ENCODE peak calls at places on chromosomes 3 and 15, in four cellular contexts. L is A549, R is GM12878, G is H1. U is an unnamed sample.

GRCh38 chr3:47847256-47847655 is 44.3 kb downstream of the DHX30 start:
- DNase-seq in G (peak), L (no peak), R (no peak), U (no peak)

GRCh38 chr3:184952671-184953070 is 140.7 kb downstream of the VPS8 start:
- DNase-seq in L (no peak), R (no peak), G (no peak), U (no peak)

GRCh38 chr3:37734886-37735285 is 126.8 kb upstream of the CTDSPL start:
- DNase-seq in G (peak), L (no peak), R (no peak), U (no peak)

GRCh38 chr15:82159922-82160321 is 102.6 kb downstream of the EFL1 start:
- DNase-seq in L (peak), R (no peak), G (no peak), U (no peak)

GRCh38 chr3:42742688-42743087 is 30.4 kb downstream of the CCDC13 start:
- DNase-seq in L (no peak), G (peak), R (no peak), U (no peak)

GRCh38 chr3:42476225-42477160 is 25.9 kb upstream of the VIPR1 start:
- DNase-seq in L (no peak), G (no peak), R (no peak), U (no peak)

GRCh38 chr3:55164191-55164590 is 236.3 kb upstream of the LRTM1 start:
- DNase-seq in L (no peak), G (no peak), R (no peak), U (no peak)

GRCh38 chr15:41180206-41180789 is 50.3 kb downstream of the EXD1 start:
- DNase-seq in R (no peak), G (no peak), L (no peak), U (no peak)

GRCh38 chr3:190436356-190436755 is 13.3 kb downstream of the TMEM207 start:
- DNase-seq in L (no peak), G (no peak), R (no peak), U (no peak)

GRCh38 chr3:5122741-5123706 is 932 bp downstream of the ARL8B start:
- DNase-seq in L (peak), G (peak), R (no peak), U (peak)

GRCh38 chr3:128178782-128179473 is 25.6 kb downstream of the EEFSEC start:
- DNase-seq in R (no peak), G (no peak), L (no peak), U (peak)

GRCh38 chr3:71478568-71478967 is 105.0 kb downstream of the FOXP1 start:
- DNase-seq in R (no peak), G (no peak), L (no peak), U (no peak)

GRCh38 chr15:66863382-66864085 is 161.5 kb downstream of the SMAD6 start:
- DNase-seq in L (no peak), G (peak), R (no peak), U (no peak)

GRCh38 chr3:73733796-73734195 is 109.1 kb upstream of the PDZRN3 start:
- DNase-seq in L (no peak), G (no peak), R (no peak), U (no peak)

GRCh38 chr3:73729969-73730440 is 105.3 kb upstream of the PDZRN3 start:
- DNase-seq in L (no peak), R (no peak), G (no peak), U (no peak)

GRCh38 chr3:73727117-73727802 is 102.5 kb upstream of the PDZRN3 start:
- DNase-seq in L (no peak), G (peak), R (no peak), U (no peak)

GRCh38 chr3:73723596-73723995 is 98.9 kb upstream of the PDZRN3 start:
- DNase-seq in G (no peak), R (no peak), L (no peak), U (no peak)

GRCh38 chr3:73727854-73728253 is 103.1 kb upstream of the PDZRN3 start:
- DNase-seq in R (no peak), L (no peak), G (no peak), U (no peak)
- TF ChIP-seq HDAC2 in R (no peak), L (no peak), G (no peak), U (no peak)

GRCh38 chr3:167507954-167508353 is 34.1 kb upstream of the SERPINI2 start:
- DNase-seq in R (no peak), G (no peak), L (no peak), U (no peak)
- TF ChIP-seq HDAC2 in R (no peak), G (no peak), L (no peak), U (no peak)

DNA sequence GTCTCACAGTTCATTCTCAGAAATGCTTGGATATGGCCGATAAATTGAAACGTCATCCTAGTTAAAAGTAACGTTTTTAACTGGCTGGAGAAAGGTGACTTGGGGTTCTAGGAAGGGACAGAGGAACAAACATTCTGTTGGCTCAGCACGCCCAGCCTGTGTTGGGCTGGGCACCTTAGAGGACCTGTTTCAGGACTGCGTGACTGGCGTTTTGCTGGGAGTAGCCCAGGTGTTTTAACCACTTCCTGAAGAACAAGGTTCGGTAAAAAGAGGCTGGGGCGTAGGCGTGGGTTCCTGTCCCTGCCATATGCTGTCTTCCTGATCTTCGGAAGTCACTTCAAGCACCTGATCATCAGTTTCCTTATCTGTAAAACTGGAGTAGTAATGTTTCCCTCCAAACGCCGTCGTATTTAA is 1.1 kb upstream of the TLNRD1 start:
- DNase-seq in G (no peak), R (no peak), L (no peak), U (no peak)
- TF ChIP-seq HDAC2 in G (no peak), R (no peak), L (no peak), U (no peak)

GRCh38 chr3:113055201-113055600 is 64.4 kb downstream of the GTPBP8 start:
- DNase-seq in G (no peak), L (no peak), R (no peak), U (no peak)
- TF ChIP-seq HDAC2 in G (no peak), L (no peak), R (no peak), U (no peak)

DNA sequence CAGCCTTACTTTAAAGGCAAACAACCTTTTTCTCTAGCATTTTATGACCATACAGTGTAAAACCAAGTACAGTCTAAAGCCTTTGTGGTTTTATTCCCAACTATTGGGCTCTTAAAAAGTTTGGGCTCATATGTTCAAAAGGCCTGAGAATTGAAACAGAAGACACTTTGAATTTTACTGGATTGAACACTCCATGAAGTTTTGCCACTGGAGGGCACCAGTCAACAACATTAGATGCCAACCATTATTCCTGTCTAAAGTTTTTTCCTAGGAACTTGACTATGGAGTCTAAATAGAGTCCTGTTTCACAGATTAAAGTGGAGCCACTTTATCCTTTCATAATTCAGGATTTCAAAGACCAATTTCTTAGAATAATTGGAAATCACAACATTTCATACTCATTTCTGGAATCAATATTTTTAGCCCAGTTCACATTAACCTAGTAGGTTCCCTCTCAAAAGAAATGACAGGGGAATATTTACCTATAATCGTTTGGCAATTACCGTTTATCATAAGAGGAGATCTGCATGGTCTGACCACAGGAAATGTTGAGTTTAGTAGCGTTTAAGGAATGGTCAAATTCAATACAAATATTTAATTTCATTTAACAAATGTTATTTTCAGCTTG is 244.1 kb upstream of the PDZRN3 start:
- DNase-seq in L (peak), G (peak), R (no peak), U (peak)
- TF ChIP-seq HDAC2 in L (no peak), G (no peak), R (no peak), U (no peak)

DNA sequence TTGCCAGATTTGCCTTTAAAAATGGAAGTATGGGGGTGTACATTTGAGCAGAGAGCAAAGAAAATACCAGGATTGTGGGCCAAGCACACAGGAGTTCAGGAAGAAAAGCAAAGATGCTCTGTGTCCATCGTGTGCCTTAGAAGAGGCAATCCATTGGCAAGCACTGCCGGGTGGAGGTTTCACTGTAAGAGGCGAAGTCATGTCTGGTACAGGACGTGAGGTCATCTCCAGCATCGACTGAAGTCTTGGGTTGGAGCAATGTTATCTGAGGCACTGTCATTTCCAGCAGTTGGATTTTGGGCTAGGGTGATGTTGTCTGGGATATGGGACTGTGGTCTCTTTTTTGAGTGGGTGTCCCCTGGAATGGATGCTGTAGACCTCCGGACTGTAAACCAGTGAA is 4.8 kb upstream of the RGMA start:
- DNase-seq in G (no peak), R (no peak), L (no peak), U (no peak)
- TF ChIP-seq HDAC2 in G (no peak), R (no peak), L (no peak), U (no peak)

DNA sequence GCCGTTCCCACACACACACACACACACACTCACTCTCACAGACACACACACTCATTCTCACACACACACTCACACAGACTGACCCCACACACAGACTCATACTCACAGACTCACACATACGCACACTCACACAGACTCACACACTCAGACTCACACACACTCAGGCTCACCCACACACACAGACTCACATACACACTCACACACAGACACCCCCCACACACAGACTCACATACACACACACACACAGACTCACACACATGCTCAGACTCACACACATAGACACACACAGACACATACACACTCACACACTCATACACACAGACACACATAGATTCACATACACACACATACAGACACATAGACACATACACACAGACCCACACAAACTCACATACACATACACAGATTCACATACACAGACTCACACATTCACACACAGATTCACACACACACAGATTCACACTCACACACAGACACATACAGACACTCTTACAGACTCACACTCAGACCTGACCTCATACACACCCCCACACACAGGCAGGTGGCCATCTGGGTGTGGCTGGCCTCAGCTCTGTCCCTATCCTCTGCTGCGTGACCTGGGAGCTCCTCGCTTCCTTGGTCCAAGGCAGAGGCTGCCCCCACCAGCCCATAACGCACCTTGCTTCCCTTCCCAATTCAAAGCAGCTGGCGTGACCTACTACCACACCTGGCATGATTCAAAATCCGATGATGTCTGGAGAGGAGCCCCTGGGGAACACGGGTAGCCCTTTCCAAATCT is 1.9 kb downstream of the C3orf22 start:
- DNase-seq in R (no peak), L (no peak), G (peak), U (no peak)
- TF ChIP-seq HDAC2 in R (no peak), L (no peak), G (no peak), U (no peak)

GRCh38 chr15:51735611-51736010 is 1.8 kb downstream of the LYSMD2 start:
- DNase-seq in L (no peak), G (no peak), R (no peak), U (no peak)

GRCh38 chr15:51737538-51738305 is at the start of gene LYSMD2:
- DNase-seq in L (peak), G (no peak), R (no peak), U (no peak)

GRCh38 chr15:51738553-51738952 is 1.1 kb upstream of the LYSMD2 start:
- DNase-seq in L (no peak), G (no peak), R (no peak), U (no peak)

GRCh38 chr15:51736069-51736468 is 1.4 kb downstream of the LYSMD2 start:
- DNase-seq in G (no peak), R (peak), L (no peak), U (no peak)

GRCh38 chr15:51736646-51737537 is 563 bp downstream of the LYSMD2 start:
- DNase-seq in R (no peak), L (peak), G (peak), U (no peak)
- TF ChIP-seq HDAC2 in R (no peak), L (no peak), G (no peak), U (no peak)

U was measured in HepG2.